ENCODE peak calls at places on chromosomes 2 and 18, in seven cellular contexts. One of them, this sample, is unnamed.
A peak's percentile ranks its signal among the peaks of the same experiment; 100 is the strongest.

GRCh38 chr2:238615187-238615586 is 188.5 kb downstream of the ASB1 start:
- DNase-seq in tibial nerve: no peak
- DNase-seq in HFF-Myc: no peak
- DNase-seq in cardiac muscle cell: no peak
- DNase-seq in progenitor cell of endocrine pancreas: no peak
- DNase-seq in HFFc6: no peak
- DNase-seq in AG10803: no peak
- DNase-seq in this sample: no peak

GRCh38 chr2:79619976-79620375 is 107.1 kb downstream of the CTNNA2 start:
- DNase-seq in tibial nerve: no peak
- DNase-seq in cardiac muscle cell: no peak
- DNase-seq in progenitor cell of endocrine pancreas: no peak
- DNase-seq in HFF-Myc: no peak
- DNase-seq in AG10803: peak; percentile 8
- DNase-seq in HFFc6: no peak
- DNase-seq in this sample: no peak

GRCh38 chr18:63158012-63158631 is 161.4 kb downstream of the BCL2 start:
- DNase-seq in tibial nerve: no peak
- DNase-seq in HFFc6: no peak
- DNase-seq in progenitor cell of endocrine pancreas: no peak
- DNase-seq in HFF-Myc: no peak
- DNase-seq in cardiac muscle cell: no peak
- DNase-seq in AG10803: no peak
- DNase-seq in this sample: no peak

GRCh38 chr2:234730066-234730640 is 221.7 kb upstream of the SH3BP4 start:
- DNase-seq in cardiac muscle cell: no peak
- DNase-seq in HFF-Myc: no peak
- DNase-seq in tibial nerve: no peak
- DNase-seq in HFFc6: no peak
- DNase-seq in AG10803: no peak
- DNase-seq in progenitor cell of endocrine pancreas: no peak
- DNase-seq in this sample: no peak

GRCh38 chr2:241673797-241674725 is 12.6 kb downstream of the DTYMK start:
- DNase-seq in HFF-Myc: no peak
- DNase-seq in cardiac muscle cell: no peak
- DNase-seq in tibial nerve: no peak
- DNase-seq in progenitor cell of endocrine pancreas: no peak
- DNase-seq in AG10803: peak; percentile 37
- DNase-seq in HFFc6: no peak
- DNase-seq in this sample: no peak

GRCh38 chr2:200747668-200748618 is 63.8 kb upstream of the BZW1 start:
- DNase-seq in tibial nerve: no peak
- DNase-seq in progenitor cell of endocrine pancreas: no peak
- DNase-seq in HFFc6: peak; percentile 88
- DNase-seq in AG10803: peak; percentile 68
- DNase-seq in cardiac muscle cell: no peak
- DNase-seq in HFF-Myc: no peak
- DNase-seq in this sample: no peak

GRCh38 chr2:152715854-152716428 is 1.3 kb downstream of the PRPF40A start:
- DNase-seq in tibial nerve: no peak
- DNase-seq in cardiac muscle cell: peak; percentile 12
- DNase-seq in progenitor cell of endocrine pancreas: peak; percentile 18
- DNase-seq in HFF-Myc: peak; percentile 27
- DNase-seq in AG10803: peak; percentile 13
- DNase-seq in HFFc6: peak; percentile 29
- DNase-seq in this sample: no peak

GRCh38 chr2:63488118-63488713 is 100.1 kb downstream of the WDPCP start:
- DNase-seq in cardiac muscle cell: peak; percentile 39
- DNase-seq in progenitor cell of endocrine pancreas: no peak
- DNase-seq in AG10803: peak; percentile 49
- DNase-seq in HFFc6: peak; percentile 30
- DNase-seq in HFF-Myc: peak; percentile 2
- DNase-seq in tibial nerve: no peak
- DNase-seq in this sample: no peak

GRCh38 chr2:39772086-39772811 is 6.8 kb downstream of the THUMPD2 start:
- DNase-seq in AG10803: peak; percentile 75
- DNase-seq in progenitor cell of endocrine pancreas: no peak
- DNase-seq in HFFc6: peak; percentile 36
- DNase-seq in tibial nerve: no peak
- DNase-seq in HFF-Myc: no peak
- DNase-seq in cardiac muscle cell: no peak
- DNase-seq in this sample: no peak

GRCh38 chr2:231819449-231820042 is 33.3 kb downstream of the COPS7B start:
- DNase-seq in tibial nerve: no peak
- DNase-seq in AG10803: no peak
- DNase-seq in HFF-Myc: no peak
- DNase-seq in HFFc6: no peak
- DNase-seq in progenitor cell of endocrine pancreas: no peak
- DNase-seq in cardiac muscle cell: no peak
- DNase-seq in this sample: no peak

GRCh38 chr2:29480423-29480822 is 365.2 kb downstream of the CLIP4 start:
- DNase-seq in AG10803: no peak
- DNase-seq in HFF-Myc: no peak
- DNase-seq in HFFc6: no peak
- DNase-seq in cardiac muscle cell: peak; percentile 11
- DNase-seq in tibial nerve: no peak
- DNase-seq in progenitor cell of endocrine pancreas: no peak
- DNase-seq in this sample: no peak

GRCh38 chr2:193695367-193695766 is 1500.6 kb upstream of the TMEFF2 start:
- DNase-seq in HFFc6: no peak
- DNase-seq in cardiac muscle cell: peak; percentile 45
- DNase-seq in HFF-Myc: peak; percentile 2
- DNase-seq in AG10803: peak; percentile 2
- DNase-seq in tibial nerve: no peak
- DNase-seq in progenitor cell of endocrine pancreas: no peak
- DNase-seq in this sample: no peak

GRCh38 chr2:44969936-44970335 is 28.4 kb downstream of the SIX3 start:
- DNase-seq in cardiac muscle cell: no peak
- DNase-seq in HFF-Myc: no peak
- DNase-seq in tibial nerve: no peak
- DNase-seq in progenitor cell of endocrine pancreas: no peak
- DNase-seq in AG10803: no peak
- DNase-seq in HFFc6: no peak
- DNase-seq in this sample: no peak

GRCh38 chr18:27583466-27583865 is 398.4 kb upstream of the CHST9 start:
- DNase-seq in tibial nerve: no peak
- DNase-seq in HFF-Myc: no peak
- DNase-seq in cardiac muscle cell: no peak
- DNase-seq in progenitor cell of endocrine pancreas: no peak
- DNase-seq in HFFc6: no peak
- DNase-seq in AG10803: no peak
- DNase-seq in this sample: no peak

GRCh38 chr18:63180333-63180732 is 139.2 kb downstream of the BCL2 start:
- DNase-seq in AG10803: no peak
- DNase-seq in progenitor cell of endocrine pancreas: no peak
- DNase-seq in HFFc6: no peak
- DNase-seq in cardiac muscle cell: no peak
- DNase-seq in HFF-Myc: no peak
- DNase-seq in tibial nerve: no peak
- DNase-seq in this sample: no peak

GRCh38 chr2:86221066-86221684 is 21.9 kb downstream of the MRPL35 start:
- DNase-seq in cardiac muscle cell: peak; percentile 65
- DNase-seq in tibial nerve: no peak
- DNase-seq in progenitor cell of endocrine pancreas: peak; percentile 28
- DNase-seq in HFF-Myc: no peak
- DNase-seq in HFFc6: peak; percentile 40
- DNase-seq in AG10803: peak; percentile 52
- DNase-seq in this sample: peak; percentile 50

GRCh38 chr2:75560768-75561565 is at the start of gene EVA1A:
- DNase-seq in HFF-Myc: no peak
- DNase-seq in progenitor cell of endocrine pancreas: peak; percentile 53
- DNase-seq in HFFc6: peak; percentile 70
- DNase-seq in AG10803: peak; percentile 84
- DNase-seq in cardiac muscle cell: peak; percentile 57
- DNase-seq in tibial nerve: no peak
- DNase-seq in this sample: no peak

GRCh38 chr2:217291259-217291658 is 431.4 kb upstream of the TNP1 start:
- DNase-seq in AG10803: no peak
- DNase-seq in HFF-Myc: no peak
- DNase-seq in cardiac muscle cell: peak; percentile 63
- DNase-seq in progenitor cell of endocrine pancreas: no peak
- DNase-seq in tibial nerve: no peak
- DNase-seq in HFFc6: no peak
- DNase-seq in this sample: no peak

GRCh38 chr2:46409756-46410155 is 69.6 kb upstream of the TMEM247 start:
- DNase-seq in progenitor cell of endocrine pancreas: no peak
- DNase-seq in HFFc6: no peak
- DNase-seq in tibial nerve: no peak
- DNase-seq in cardiac muscle cell: no peak
- DNase-seq in AG10803: no peak
- DNase-seq in HFF-Myc: no peak
- DNase-seq in this sample: no peak

GRCh38 chr2:239181074-239181581 is 219.7 kb downstream of the HDAC4 start:
- DNase-seq in AG10803: no peak
- DNase-seq in cardiac muscle cell: no peak
- DNase-seq in progenitor cell of endocrine pancreas: no peak
- DNase-seq in HFFc6: no peak
- DNase-seq in HFF-Myc: no peak
- DNase-seq in tibial nerve: no peak
- DNase-seq in this sample: no peak

GRCh38 chr2:30272761-30273573 is 41.6 kb downstream of the LBH start:
- DNase-seq in HFFc6: peak; percentile 58
- DNase-seq in HFF-Myc: peak; percentile 16
- DNase-seq in progenitor cell of endocrine pancreas: no peak
- DNase-seq in cardiac muscle cell: no peak
- DNase-seq in AG10803: peak; percentile 84
- DNase-seq in tibial nerve: no peak
- DNase-seq in this sample: no peak

GRCh38 chr2:48946444-48947048 is 191.0 kb upstream of the LHCGR start:
- DNase-seq in AG10803: peak; percentile 41
- DNase-seq in HFFc6: peak; percentile 33
- DNase-seq in cardiac muscle cell: peak; percentile 74
- DNase-seq in progenitor cell of endocrine pancreas: no peak
- DNase-seq in HFF-Myc: peak; percentile 4
- DNase-seq in tibial nerve: no peak
- DNase-seq in this sample: no peak

GRCh38 chr2:236563953-236564352 is 5.7 kb upstream of the ACKR3 start:
- DNase-seq in AG10803: no peak
- DNase-seq in HFF-Myc: no peak
- DNase-seq in tibial nerve: no peak
- DNase-seq in progenitor cell of endocrine pancreas: no peak
- DNase-seq in cardiac muscle cell: no peak
- DNase-seq in HFFc6: no peak
- DNase-seq in this sample: no peak

GRCh38 chr2:167258712-167259111 is 370.4 kb downstream of the XIRP2 start:
- DNase-seq in HFF-Myc: no peak
- DNase-seq in progenitor cell of endocrine pancreas: no peak
- DNase-seq in tibial nerve: no peak
- DNase-seq in AG10803: no peak
- DNase-seq in HFFc6: no peak
- DNase-seq in cardiac muscle cell: no peak
- DNase-seq in this sample: no peak

GRCh38 chr2:167265004-167265403 is 376.7 kb downstream of the XIRP2 start:
- DNase-seq in progenitor cell of endocrine pancreas: no peak
- DNase-seq in cardiac muscle cell: no peak
- DNase-seq in HFFc6: no peak
- DNase-seq in tibial nerve: no peak
- DNase-seq in AG10803: no peak
- DNase-seq in HFF-Myc: no peak
- DNase-seq in this sample: no peak

GRCh38 chr2:167265722-167266121 is 377.4 kb downstream of the XIRP2 start:
- DNase-seq in HFFc6: no peak
- DNase-seq in progenitor cell of endocrine pancreas: no peak
- DNase-seq in HFF-Myc: no peak
- DNase-seq in cardiac muscle cell: no peak
- DNase-seq in tibial nerve: no peak
- DNase-seq in AG10803: no peak
- DNase-seq in this sample: no peak

GRCh38 chr2:167264380-167264779 is 376.1 kb downstream of the XIRP2 start:
- DNase-seq in cardiac muscle cell: peak; percentile 46
- DNase-seq in HFFc6: no peak
- DNase-seq in tibial nerve: no peak
- DNase-seq in AG10803: no peak
- DNase-seq in HFF-Myc: no peak
- DNase-seq in progenitor cell of endocrine pancreas: no peak
- DNase-seq in this sample: no peak
- TF ChIP-seq CTCF in cardiac muscle cell: peak; percentile 37
- TF ChIP-seq CTCF in HFFc6: peak; percentile 13
- TF ChIP-seq CTCF in tibial nerve: no peak
- TF ChIP-seq CTCF in AG10803: peak; percentile 19
- TF ChIP-seq CTCF in HFF-Myc: peak; percentile 28
- TF ChIP-seq CTCF in progenitor cell of endocrine pancreas: peak; percentile 34
- TF ChIP-seq CTCF in this sample: no peak

DNA sequence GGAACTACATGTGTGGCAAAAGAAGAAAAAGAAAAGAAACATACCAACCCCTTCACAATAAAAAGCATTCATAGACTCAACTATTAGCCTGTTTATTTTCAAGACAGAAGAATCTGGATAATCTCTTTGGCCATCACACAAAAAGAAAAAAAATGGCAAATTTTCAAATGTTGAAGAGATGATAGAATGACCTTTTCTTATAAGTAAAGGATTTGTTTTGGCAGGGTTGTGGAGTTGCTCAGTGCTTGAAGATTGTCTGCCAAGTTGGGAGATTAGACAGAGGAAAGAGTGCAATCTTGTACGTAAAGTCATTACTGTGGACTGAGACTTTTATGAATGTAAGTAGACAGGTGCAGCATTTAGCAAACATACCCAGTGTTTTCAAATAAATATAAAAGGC is 18.5 kb upstream of the FAM171B start:
- DNase-seq in AG10803: no peak
- DNase-seq in cardiac muscle cell: no peak
- DNase-seq in tibial nerve: no peak
- DNase-seq in progenitor cell of endocrine pancreas: no peak
- DNase-seq in HFF-Myc: no peak
- DNase-seq in HFFc6: no peak
- DNase-seq in this sample: no peak
- TF ChIP-seq CTCF in AG10803: no peak
- TF ChIP-seq CTCF in cardiac muscle cell: no peak
- TF ChIP-seq CTCF in tibial nerve: no peak
- TF ChIP-seq CTCF in progenitor cell of endocrine pancreas: no peak
- TF ChIP-seq CTCF in HFF-Myc: no peak
- TF ChIP-seq CTCF in HFFc6: no peak
- TF ChIP-seq CTCF in this sample: no peak

GRCh38 chr2:160292225-160292624 is 92.2 kb upstream of the ITGB6 start:
- DNase-seq in AG10803: no peak
- DNase-seq in cardiac muscle cell: no peak
- DNase-seq in HFFc6: peak; percentile 37
- DNase-seq in tibial nerve: no peak
- DNase-seq in progenitor cell of endocrine pancreas: no peak
- DNase-seq in HFF-Myc: no peak
- DNase-seq in this sample: no peak
- TF ChIP-seq CTCF in AG10803: peak; percentile 30
- TF ChIP-seq CTCF in cardiac muscle cell: peak; percentile 34
- TF ChIP-seq CTCF in HFFc6: peak; percentile 56
- TF ChIP-seq CTCF in tibial nerve: no peak
- TF ChIP-seq CTCF in progenitor cell of endocrine pancreas: no peak
- TF ChIP-seq CTCF in HFF-Myc: no peak
- TF ChIP-seq CTCF in this sample: no peak

GRCh38 chr18:57466307-57466706 is 31.1 kb downstream of the ONECUT2 start:
- DNase-seq in HFF-Myc: no peak
- DNase-seq in tibial nerve: no peak
- DNase-seq in progenitor cell of endocrine pancreas: no peak
- DNase-seq in AG10803: peak; percentile 32
- DNase-seq in cardiac muscle cell: no peak
- DNase-seq in HFFc6: no peak
- DNase-seq in this sample: no peak

GRCh38 chr18:57461652-57462269 is 26.6 kb downstream of the ONECUT2 start:
- DNase-seq in HFF-Myc: no peak
- DNase-seq in AG10803: no peak
- DNase-seq in tibial nerve: no peak
- DNase-seq in progenitor cell of endocrine pancreas: no peak
- DNase-seq in HFFc6: no peak
- DNase-seq in cardiac muscle cell: no peak
- DNase-seq in this sample: no peak

GRCh38 chr18:57469884-57470283 is 34.7 kb downstream of the ONECUT2 start:
- DNase-seq in HFF-Myc: no peak
- DNase-seq in progenitor cell of endocrine pancreas: no peak
- DNase-seq in cardiac muscle cell: no peak
- DNase-seq in AG10803: no peak
- DNase-seq in tibial nerve: no peak
- DNase-seq in HFFc6: no peak
- DNase-seq in this sample: no peak

GRCh38 chr18:57466745-57467144 is 31.6 kb downstream of the ONECUT2 start:
- DNase-seq in HFF-Myc: no peak
- DNase-seq in progenitor cell of endocrine pancreas: no peak
- DNase-seq in HFFc6: no peak
- DNase-seq in tibial nerve: no peak
- DNase-seq in cardiac muscle cell: no peak
- DNase-seq in AG10803: peak; percentile 1
- DNase-seq in this sample: no peak
- TF ChIP-seq CTCF in HFF-Myc: no peak
- TF ChIP-seq CTCF in progenitor cell of endocrine pancreas: peak; percentile 17
- TF ChIP-seq CTCF in HFFc6: no peak
- TF ChIP-seq CTCF in tibial nerve: no peak
- TF ChIP-seq CTCF in cardiac muscle cell: no peak
- TF ChIP-seq CTCF in AG10803: no peak
- TF ChIP-seq CTCF in this sample: no peak

This sample was measured in activated B cell treated with CpG ODN at 0.5 μM for 24 hours.